ENCODE peak calls at places on chromosome 7, in six cellular contexts. E, G, R, Y, Q and V are unnamed samples. For H3K9me3, the result is how much of the 10 kb centered on the place peaks cover.

GRCh38 chr7:152338553-152338952 is 97.2 kb downstream of the KMT2C start:
- DNase-seq in E (no peak), G (no peak), R (no peak), Y (no peak), Q (no peak), V (no peak)

GRCh38 chr7:141231018-141231792 is 157.3 kb downstream of the TMEM178B start:
- DNase-seq in E (peak), G (peak), R (no peak), Y (no peak), Q (no peak), V (no peak)

GRCh38 chr7:151549083-151549482 is 29.4 kb upstream of the RHEB start:
- DNase-seq in E (no peak), G (no peak), R (no peak), Y (no peak), Q (no peak), V (no peak)

GRCh38 chr7:155850730-155851678 is 38.7 kb upstream of the SHH start:
- DNase-seq in E (no peak), G (no peak), R (no peak), Y (peak), Q (no peak), V (no peak)

GRCh38 chr7:117993377-117994003 is 120.2 kb upstream of the CTTNBP2 start:
- DNase-seq in E (peak), G (no peak), R (peak), Y (no peak), Q (no peak), V (peak)

GRCh38 chr7:151416921-151417320 is 7.1 kb upstream of the WDR86 start:
- DNase-seq in E (no peak), G (no peak), R (peak), Y (no peak), Q (no peak), V (no peak)

GRCh38 chr7:388461-388960 is 98.5 kb downstream of the FOXL3 start:
- DNase-seq in E (no peak), G (peak), R (no peak), Y (peak), Q (no peak), V (no peak)

GRCh38 chr7:6651866-6652445 is 14.8 kb downstream of the ZNF316 start:
- DNase-seq in E (peak), G (no peak), R (no peak), Y (peak), Q (no peak), V (no peak)

GRCh38 chr7:74404741-74405140 is 49.0 kb upstream of the GTF2IRD1 start:
- DNase-seq in E (no peak), G (no peak), R (no peak), Y (no peak), Q (no peak), V (no peak)

GRCh38 chr7:117872565-117873055 is 631 bp downstream of the CTTNBP2 start:
- DNase-seq in E (peak), G (peak), R (peak), Y (no peak), Q (no peak), V (no peak)

GRCh38 chr7:63042730-63043511 is 955.7 kb upstream of the ZNF722 start:
- DNase-seq in E (no peak), G (no peak), R (no peak), Y (no peak), Q (no peak), V (no peak)

GRCh38 chr7:99928994-99929729 is at the start of gene GJC3:
- DNase-seq in E (peak), G (peak), R (peak), Y (peak), Q (no peak), V (peak)

GRCh38 chr7:27953777-27954176 is 213.8 kb downstream of the TAX1BP1 start:
- DNase-seq in E (peak), G (no peak), R (no peak), Y (no peak), Q (no peak), V (no peak)

GRCh38 chr7:33903770-33904679 is 1.3 kb upstream of the BMPER start:
- DNase-seq in E (peak), G (peak), R (peak), Y (peak), Q (no peak), V (no peak)

GRCh38 chr7:25615603-25616002 is 387.3 kb upstream of the NPVF start:
- DNase-seq in E (no peak), G (no peak), R (no peak), Y (no peak), Q (no peak), V (no peak)

GRCh38 chr7:2760098-2760889 is 72.3 kb downstream of the AMZ1 start:
- DNase-seq in E (peak), G (peak), R (peak), Y (peak), Q (no peak), V (peak)

GRCh38 chr7:45649560-45650346 is 75.6 kb downstream of the ADCY1 start:
- DNase-seq in E (no peak), G (no peak), R (no peak), Y (no peak), Q (no peak), V (no peak)

GRCh38 chr7:128097211-128097731 is 66.0 kb upstream of the LRRC4 start:
- DNase-seq in E (no peak), G (no peak), R (no peak), Y (no peak), Q (no peak), V (no peak)

GRCh38 chr7:144786522-144786921 is 49.3 kb downstream of the TPK1 start:
- DNase-seq in E (no peak), G (no peak), R (no peak), Y (no peak), Q (no peak), V (peak)

GRCh38 chr7:116588225-116588624 is 63.4 kb downstream of the CAV1 start:
- DNase-seq in E (no peak), G (peak), R (no peak), Y (no peak), Q (no peak), V (peak)

GRCh38 chr7:14236834-14237233 is 247.4 kb upstream of the ETV1 start:
- DNase-seq in E (no peak), G (no peak), R (no peak), Y (no peak), Q (no peak), V (no peak)

GRCh38 chr7:44045226-44046014 is 918 bp downstream of the DBNL start:
- DNase-seq in E (no peak), G (no peak), R (no peak), Y (peak), Q (no peak), V (no peak)

GRCh38 chr7:143384148-143384547 is 3.0 kb downstream of the ZYX start:
- DNase-seq in E (no peak), G (no peak), R (peak), Y (peak), Q (no peak), V (no peak)

GRCh38 chr7:45573636-45574470 is at the start of gene ADCY1:
- DNase-seq in E (no peak), G (no peak), R (no peak), Y (no peak), Q (no peak), V (no peak)

GRCh38 chr7:42549866-42550485 is 313.0 kb upstream of the GLI3 start:
- DNase-seq in E (no peak), G (no peak), R (no peak), Y (no peak), Q (no peak), V (no peak)

GRCh38 chr7:91041901-91042457 is 222.3 kb upstream of the FZD1 start:
- DNase-seq in E (no peak), G (no peak), R (no peak), Y (no peak), Q (no peak), V (no peak)

GRCh38 chr7:90401989-90402388 is 1.3 kb upstream of the CLDN12 start:
- DNase-seq in E (no peak), G (no peak), R (no peak), Y (no peak), Q (no peak), V (no peak)

GRCh38 chr7:38813797-38814196 is 95.2 kb downstream of the VPS41 start:
- DNase-seq in E (no peak), G (no peak), R (no peak), Y (no peak), Q (no peak), V (no peak)

GRCh38 chr7:84629216-84629615 is 434.6 kb upstream of the SEMA3A start:
- DNase-seq in E (no peak), G (no peak), R (no peak), Y (no peak), Q (no peak), V (no peak)

GRCh38 chr7:29853775-29854174 is 47.5 kb downstream of the WIPF3 start:
- DNase-seq in E (no peak), G (no peak), R (no peak), Y (no peak), Q (no peak), V (no peak)

GRCh38 chr7:82859106-82859850 is 303.4 kb downstream of the PCLO start:
- DNase-seq in E (no peak), G (no peak), R (no peak), Y (no peak), Q (no peak), V (no peak)
- TF ChIP-seq CTCF in E (no peak), G (no peak), R (no peak), Y (no peak), Q (no peak), V (no peak)

DNA sequence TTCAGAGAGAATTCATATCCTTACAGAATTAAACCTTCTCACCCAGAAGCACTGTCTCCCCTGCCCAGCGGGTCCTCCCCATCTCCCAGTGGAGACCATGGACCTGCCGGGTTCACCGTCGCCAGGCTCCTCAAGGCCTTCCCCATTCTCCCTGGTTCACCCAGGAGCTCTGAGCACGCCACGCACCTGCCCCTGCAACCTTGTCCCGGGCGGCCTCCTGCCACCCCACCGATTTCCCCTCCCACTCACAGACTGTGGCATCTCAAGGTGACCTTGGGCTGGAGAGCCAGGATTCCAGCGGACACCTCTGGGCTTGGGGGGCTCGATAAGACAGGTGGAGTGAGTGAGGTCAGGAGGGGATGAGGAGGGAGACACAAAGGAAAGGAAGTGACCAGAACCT is 135.3 kb downstream of the PTPRN2 start:
- DNase-seq in E (no peak), G (no peak), R (no peak), Y (no peak), Q (no peak), V (no peak)
- H3K9me3 ChIP-seq in E (under half), G (under half), R (under half), Y (under half), Q (half or more), V (under half)

GRCh38 chr7:154833839-154834238 is 169.1 kb downstream of the PAXIP1 start:
- DNase-seq in E (no peak), G (no peak), R (no peak), Y (no peak), Q (no peak), V (no peak)
- TF ChIP-seq CTCF in E (no peak), G (no peak), R (no peak), Y (no peak), Q (no peak), V (no peak)

DNA sequence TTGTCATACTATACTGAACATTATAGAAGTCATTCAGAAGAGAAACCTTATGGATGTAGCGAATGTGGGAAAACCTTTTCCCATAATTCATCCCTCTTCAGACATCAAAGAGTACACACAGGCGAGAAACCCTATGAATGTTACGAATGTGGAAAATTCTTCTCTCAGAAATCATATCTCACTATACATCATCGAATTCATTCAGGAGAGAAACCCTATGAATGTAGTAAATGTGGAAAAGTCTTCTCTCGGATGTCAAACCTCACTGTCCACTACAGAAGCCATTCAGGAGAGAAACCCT is 19.4 kb downstream of the RBAK start:
- DNase-seq in E (no peak), G (no peak), R (no peak), Y (no peak), Q (no peak), V (no peak)
- H3K9me3 ChIP-seq in E (under half), G (half or more), R (under half), Y (half or more), Q (under half), V (half or more)

DNA sequence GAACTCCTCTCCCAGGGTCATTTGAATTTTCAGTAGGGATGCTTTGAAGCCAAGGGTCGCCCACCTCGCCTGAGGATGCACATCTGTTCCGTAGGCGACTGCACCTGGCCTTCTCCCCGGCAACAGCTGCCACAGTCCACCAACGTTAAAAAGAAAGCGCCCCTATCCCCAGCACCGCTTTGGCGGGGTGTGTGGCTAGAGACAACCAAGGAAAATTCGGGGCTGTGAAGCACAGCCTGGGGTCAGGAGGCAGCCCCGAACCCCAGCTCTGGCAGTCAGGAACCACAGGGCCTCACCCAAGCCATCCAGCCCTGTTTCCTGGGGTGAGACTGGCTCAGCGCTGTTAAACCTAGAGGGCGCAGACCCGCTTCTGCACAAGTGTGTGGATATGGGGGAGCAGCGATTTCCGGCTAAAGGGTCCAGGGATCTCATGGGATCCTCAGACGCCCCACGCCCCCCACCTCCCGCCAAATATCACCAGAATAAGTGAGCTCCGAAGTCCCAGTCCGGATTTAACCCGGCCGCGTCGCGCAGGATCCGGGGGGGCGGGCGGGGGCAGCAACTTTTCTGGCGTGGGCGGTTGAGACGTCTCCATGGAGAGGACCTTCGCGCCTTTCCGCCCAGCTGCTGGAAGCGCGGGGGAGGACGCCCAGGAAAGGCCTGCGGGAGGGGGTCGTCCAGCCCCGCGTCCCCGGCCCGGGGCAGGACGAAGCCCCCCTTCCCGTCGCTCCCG is 821 bp downstream of the ZC3HAV1L start:
- DNase-seq in E (peak), G (no peak), R (peak), Y (no peak), Q (no peak), V (no peak)
- TF ChIP-seq CTCF in E (no peak), G (no peak), R (no peak), Y (no peak), Q (peak), V (no peak)